ENCODE peak calls at places on chromosomes 4 and X, in six cellular contexts. N is T-helper 2 cell, O is activated gamma-delta T cell treated with Interleukin-2 at 50 U/mL for 16 hours, D is NCI-H1048, X is AG09309, J is naive B cell. Z is an unnamed sample.

GRCh38 chr4:96429657-96430056 is 589.8 kb downstream of the PDHA2 start:
- DNase-seq in N (no peak), O (no peak), D (no peak), X (no peak), J (no peak), Z (no peak)

GRCh38 chrX:118199997-118200396 is 83.4 kb upstream of the KLHL13 start:
- DNase-seq in N (no peak), O (no peak), D (no peak), X (no peak), J (no peak), Z (no peak)

GRCh38 chr4:110164856-110165255 is 33.6 kb downstream of the ELOVL6 start:
- DNase-seq in N (no peak), O (peak), D (no peak), X (no peak), J (no peak), Z (no peak)

GRCh38 chr4:149176019-149176418 is 639.6 kb downstream of the IQCM start:
- DNase-seq in N (no peak), O (no peak), D (no peak), X (no peak), J (no peak), Z (no peak)

GRCh38 chrX:147894332-147894870 is 17.3 kb upstream of the FMR1 start:
- DNase-seq in N (no peak), O (no peak), D (no peak), X (no peak), J (no peak), Z (no peak)

GRCh38 chrX:13398839-13399238 is 79.0 kb upstream of the ATXN3L start:
- DNase-seq in N (no peak), O (no peak), D (no peak), X (no peak), J (no peak), Z (no peak)

GRCh38 chrX:109714340-109714958 is 18.6 kb downstream of the ACSL4 start:
- DNase-seq in N (no peak), O (no peak), D (no peak), X (peak), J (no peak), Z (no peak)

GRCh38 chr4:131764730-131765129 is 1384.4 kb upstream of the PCDH10 start:
- DNase-seq in N (no peak), O (no peak), D (no peak), X (no peak), J (no peak), Z (no peak)

GRCh38 chr4:104015680-104016079 is 295.9 kb upstream of the TACR3 start:
- DNase-seq in N (no peak), O (no peak), D (no peak), X (no peak), J (no peak), Z (no peak)

GRCh38 chr4:1505511-1506451 is 99.5 kb upstream of the NKX1-1 start:
- DNase-seq in N (no peak), O (no peak), D (no peak), X (no peak), J (no peak), Z (no peak)

GRCh38 chr4:185912779-185913178 is 100.8 kb upstream of the SORBS2 start:
- DNase-seq in N (no peak), O (no peak), D (no peak), X (peak), J (no peak), Z (no peak)

GRCh38 chrX:153725039-153725831 is 579 bp downstream of the ABCD1 start:
- DNase-seq in N (no peak), O (no peak), D (no peak), X (no peak), J (no peak), Z (no peak)

GRCh38 chr4:5399790-5400421 is 308.5 kb downstream of the EVC2 start:
- DNase-seq in N (no peak), O (no peak), D (no peak), X (no peak), J (no peak), Z (no peak)

GRCh38 chrX:155953055-155953454 is 44.4 kb upstream of the IL9R start:
- DNase-seq in N (no peak), O (no peak), D (no peak), X (no peak), J (no peak), Z (no peak)

GRCh38 chr4:76756416-76756815 is 141.5 kb downstream of the SOWAHB start:
- DNase-seq in N (no peak), O (no peak), D (no peak), X (no peak), J (no peak), Z (no peak)

GRCh38 chrX:103063191-103063845 is 653 bp downstream of the BEX1 start:
- DNase-seq in N (no peak), O (no peak), D (no peak), X (no peak), J (no peak), Z (no peak)

GRCh38 chr4:77349361-77349760 is 192.4 kb downstream of the CCNG2 start:
- DNase-seq in N (no peak), O (no peak), D (no peak), X (no peak), J (no peak), Z (no peak)

GRCh38 chr4:81095411-81095810 is 64.9 kb downstream of the BMP3 start:
- DNase-seq in N (no peak), O (no peak), D (no peak), X (no peak), J (no peak), Z (no peak)

GRCh38 chr4:32462944-32463343 is 1742.8 kb downstream of the PCDH7 start:
- DNase-seq in N (no peak), O (no peak), D (no peak), X (no peak), J (no peak), Z (no peak)

GRCh38 chr4:169205146-169205806 is 65.5 kb downstream of the SH3RF1 start:
- DNase-seq in N (no peak), O (no peak), D (no peak), X (no peak), J (no peak), Z (no peak)

GRCh38 chr4:15504041-15504440 is 34.4 kb downstream of the CC2D2A start:
- DNase-seq in N (no peak), O (no peak), D (no peak), X (no peak), J (no peak), Z (no peak)

GRCh38 chr4:8550691-8551090 is 29.5 kb upstream of the GPR78 start:
- DNase-seq in N (no peak), O (no peak), D (no peak), X (no peak), J (no peak), Z (no peak)

GRCh38 chr4:42454755-42455154 is 57.5 kb downstream of the SHISA3 start:
- DNase-seq in N (no peak), O (no peak), D (no peak), X (no peak), J (no peak), Z (no peak)

GRCh38 chrX:134764202-134764785 is 106.0 kb upstream of the PLAC1 start:
- DNase-seq in N (no peak), O (no peak), D (no peak), X (no peak), J (no peak), Z (no peak)

GRCh38 chr4:4555916-4556315 is 14.1 kb upstream of the STX18 start:
- DNase-seq in N (no peak), O (no peak), D (no peak), X (peak), J (no peak), Z (no peak)

GRCh38 chrX:4831574-4831973 is 1118.1 kb upstream of the PRKX start:
- DNase-seq in N (no peak), O (no peak), D (no peak), X (no peak), J (no peak), Z (no peak)

GRCh38 chr4:41158274-41158673 is 56.1 kb downstream of the APBB2 start:
- DNase-seq in N (no peak), O (no peak), D (no peak), X (no peak), J (no peak), Z (no peak)

GRCh38 chrX:74980802-74981201 is 55.5 kb upstream of the NEXMIF start:
- DNase-seq in N (no peak), O (no peak), D (no peak), X (no peak), J (no peak), Z (no peak)

GRCh38 chrX:48971325-48972213 is at the start of gene KCND1:
- DNase-seq in N (no peak), O (no peak), D (no peak), X (no peak), J (no peak), Z (no peak)

GRCh38 chrX:46953597-46953996 is 41.4 kb downstream of the JADE3 start:
- DNase-seq in N (no peak), O (no peak), D (no peak), X (no peak), J (no peak), Z (no peak)

GRCh38 chrX:15854080-15854655 is 445 bp downstream of the AP1S2 start:
- DNase-seq in N (no peak), O (peak), D (no peak), X (no peak), J (peak), Z (no peak)

GRCh38 chr4:4554234-4554633 is 12.4 kb upstream of the STX18 start:
- DNase-seq in N (no peak), O (no peak), D (no peak), X (no peak), J (no peak), Z (no peak)

GRCh38 chr4:98434816-98435215 is 173.6 kb downstream of the RAP1GDS1 start:
- DNase-seq in N (no peak), O (no peak), D (no peak), X (no peak), J (no peak), Z (no peak)

GRCh38 chr4:14178421-14178820 is 550.9 kb upstream of the BOD1L1 start:
- DNase-seq in N (no peak), O (no peak), D (no peak), X (no peak), J (peak), Z (no peak)

GRCh38 chr4:171966356-171966755 is 153.2 kb downstream of the GALNTL6 start:
- DNase-seq in N (no peak), O (no peak), D (no peak), X (no peak), J (no peak), Z (no peak)

GRCh38 chrX:8738588-8739189 is 6.8 kb upstream of the ANOS1 start:
- DNase-seq in N (no peak), O (peak), D (no peak), X (no peak), J (no peak), Z (no peak)

GRCh38 chr4:140091305-140091704 is 62.7 kb downstream of the MAML3 start:
- DNase-seq in N (no peak), O (no peak), D (no peak), X (no peak), J (no peak), Z (no peak)

GRCh38 chrX:149497626-149498025 is 7.5 kb downstream of the IDS start:
- DNase-seq in N (no peak), O (no peak), D (no peak), X (peak), J (no peak), Z (no peak)

Z was measured in thoracic aorta.